ENCODE peak calls at places on chromosomes 11 and 22, in four cellular contexts. J is transverse colon; M is activated CD4-positive, alpha-beta T cell treated with anti-CD3 and anti-CD28 coated beads, Interleukin-2, amount 50 U/mL, for 1 hour; C is AG09319. B is an unnamed sample.

GRCh38 chr11:14972581-14973490 is 685 bp upstream of the CALCA start:
- DNase-seq in J (no peak), M (no peak), C (no peak), B (no peak)

GRCh38 chr22:16562711-16563554 is 29.7 kb downstream of the CCT8L2 start:
- DNase-seq in J (no peak), M (no peak), C (no peak), B (no peak)

GRCh38 chr11:409008-409599 is 5.7 kb downstream of the SIGIRR start:
- DNase-seq in J (no peak), M (no peak), C (no peak), B (no peak)

GRCh38 chr11:131691558-131692041 is 321.2 kb downstream of the NTM start:
- DNase-seq in J (no peak), M (no peak), C (no peak), B (no peak)

GRCh38 chr22:28268845-28269244 is 349.8 kb upstream of the PITPNB start:
- DNase-seq in J (no peak), M (no peak), C (no peak), B (no peak)

GRCh38 chr11:60841797-60842687 is at the start of gene CCDC86:
- DNase-seq in J (peak), M (peak), C (peak), B (peak)

GRCh38 chr11:110776091-110776490 is 63.9 kb upstream of the ARHGAP20 start:
- DNase-seq in J (no peak), M (no peak), C (no peak), B (no peak)

GRCh38 chr22:30838111-30838510 is 130.5 kb downstream of the MORC2 start:
- DNase-seq in J (no peak), M (no peak), C (no peak), B (no peak)

GRCh38 chr11:79122759-79123158 is 318.1 kb downstream of the TENM4 start:
- DNase-seq in J (no peak), M (no peak), C (no peak), B (no peak)

B was measured in AG04450.